ENCODE peak calls at places on chromosomes 11 and 22, in seven cellular contexts. E is lung; N is H1; W is neural progenitor cell; Y is testis; Z is CD8-positive, alpha-beta memory T cell; D is esophagus squamous epithelium. X is an unnamed sample.

GRCh38 chr11:106956887-106957505 is 61.3 kb downstream of the GUCY1A2 start:
- DNase-seq in Y (peak), W (peak), N (peak), E (no peak), D (no peak), Z (no peak), X (no peak)

GRCh38 chr22:19631899-19632670 is 82.2 kb upstream of the SEPTIN5 start:
- DNase-seq in D (no peak), N (no peak), Y (peak), W (peak), E (no peak), Z (no peak), X (no peak)

GRCh38 chr11:83282084-83282716 is 4.0 kb downstream of the CCDC90B start:
- DNase-seq in Y (no peak), D (no peak), W (no peak), Z (no peak), E (no peak), N (no peak), X (no peak)

GRCh38 chr11:66974724-66975402 is at the start of gene C11orf86:
- DNase-seq in Z (no peak), E (no peak), Y (no peak), W (no peak), N (no peak), D (no peak), X (no peak)

GRCh38 chr11:32043737-32044515 is 46.9 kb upstream of the RCN1 start:
- DNase-seq in Z (no peak), Y (no peak), E (no peak), N (no peak), W (no peak), D (no peak), X (no peak)

GRCh38 chr11:13963949-13964770 is 1.6 kb downstream of the SPON1 start:
- DNase-seq in D (no peak), Z (no peak), N (no peak), W (peak), E (peak), Y (no peak), X (no peak)

GRCh38 chr11:33734441-33735165 is 1.6 kb downstream of the CD59 start:
- DNase-seq in Z (no peak), W (no peak), N (no peak), Y (peak), D (no peak), E (peak), X (no peak)

GRCh38 chr11:66150140-66150539 is 80.1 kb downstream of the PACS1 start:
- DNase-seq in D (no peak), Y (no peak), W (no peak), Z (no peak), N (no peak), E (no peak), X (no peak)

GRCh38 chr22:19270873-19271272 is 20.6 kb downstream of the CLTCL1 start:
- DNase-seq in N (no peak), E (no peak), Y (no peak), D (no peak), W (no peak), Z (no peak), X (no peak)

GRCh38 chr22:26897384-26897783 is 240.0 kb downstream of the MIAT start:
- DNase-seq in W (no peak), E (no peak), N (no peak), Z (no peak), D (no peak), Y (no peak), X (no peak)

GRCh38 chr11:1086171-1087102 is 11.8 kb downstream of the MUC2 start:
- DNase-seq in D (no peak), W (no peak), Y (no peak), N (no peak), E (no peak), Z (no peak), X (no peak)

GRCh38 chr22:40491990-40492631 is 121.7 kb downstream of the SGSM3 start:
- DNase-seq in D (no peak), Y (no peak), E (no peak), N (no peak), Z (no peak), W (no peak), X (peak)

GRCh38 chr11:8911040-8911823 is at the start of gene AKIP1:
- DNase-seq in W (peak), D (peak), E (peak), N (peak), Z (peak), Y (peak), X (peak)

GRCh38 chr11:9716275-9717039 is 52.6 kb downstream of the SWAP70 start:
- DNase-seq in Y (peak), W (no peak), E (no peak), Z (no peak), N (no peak), D (no peak), X (no peak)

GRCh38 chr11:72122607-72123006 is 10.1 kb upstream of the ANAPC15 start:
- DNase-seq in Z (no peak), N (no peak), Y (no peak), E (no peak), W (no peak), D (no peak), X (no peak)

GRCh38 chr11:64759722-64760719 is at the start of gene PYGM:
- DNase-seq in E (no peak), Z (no peak), N (peak), Y (peak), D (no peak), W (peak), X (peak)

GRCh38 chr11:71129624-71130023 is 122.8 kb downstream of the SHANK2 start:
- DNase-seq in Y (no peak), N (no peak), E (no peak), W (no peak), Z (no peak), D (no peak), X (no peak)

GRCh38 chr11:7977251-7977917 is 9.8 kb upstream of the EIF3F start:
- DNase-seq in N (no peak), Y (no peak), W (no peak), Z (no peak), D (no peak), E (no peak), X (no peak)

GRCh38 chr11:65854161-65854592 is 3.8 kb downstream of the CFL1 start:
- DNase-seq in N (no peak), D (no peak), Y (no peak), E (no peak), Z (no peak), W (peak), X (no peak)

GRCh38 chr11:97269527-97269926 is 879.7 kb downstream of the JRKL start:
- DNase-seq in Z (no peak), E (no peak), Y (no peak), D (no peak), N (peak), W (peak), X (no peak)

GRCh38 chr22:46263208-46263575 is at the start of gene PKDREJ:
- DNase-seq in Y (no peak), W (no peak), N (no peak), Z (no peak), E (no peak), D (no peak), X (no peak)

GRCh38 chr22:46269564-46269963 is 1.8 kb downstream of the TTC38 start:
- DNase-seq in Z (no peak), N (no peak), W (no peak), E (no peak), D (no peak), Y (no peak), X (peak)

GRCh38 chr22:46262449-46263207 is 515 bp downstream of the PKDREJ start:
- DNase-seq in E (peak), Z (peak), D (no peak), Y (peak), W (peak), N (peak), X (peak)

GRCh38 chr22:46272196-46272595 is 4.4 kb downstream of the TTC38 start:
- DNase-seq in E (no peak), D (no peak), N (no peak), W (no peak), Y (no peak), Z (no peak), X (no peak)

GRCh38 chr22:46267431-46268279 is at the start of gene TTC38:
- DNase-seq in W (peak), E (peak), Z (peak), N (peak), D (no peak), Y (peak), X (peak)
- H3K27ac ChIP-seq in W (no peak), E (peak), Z (no peak), N (no peak), D (peak), Y (peak), X (peak)

DNA sequence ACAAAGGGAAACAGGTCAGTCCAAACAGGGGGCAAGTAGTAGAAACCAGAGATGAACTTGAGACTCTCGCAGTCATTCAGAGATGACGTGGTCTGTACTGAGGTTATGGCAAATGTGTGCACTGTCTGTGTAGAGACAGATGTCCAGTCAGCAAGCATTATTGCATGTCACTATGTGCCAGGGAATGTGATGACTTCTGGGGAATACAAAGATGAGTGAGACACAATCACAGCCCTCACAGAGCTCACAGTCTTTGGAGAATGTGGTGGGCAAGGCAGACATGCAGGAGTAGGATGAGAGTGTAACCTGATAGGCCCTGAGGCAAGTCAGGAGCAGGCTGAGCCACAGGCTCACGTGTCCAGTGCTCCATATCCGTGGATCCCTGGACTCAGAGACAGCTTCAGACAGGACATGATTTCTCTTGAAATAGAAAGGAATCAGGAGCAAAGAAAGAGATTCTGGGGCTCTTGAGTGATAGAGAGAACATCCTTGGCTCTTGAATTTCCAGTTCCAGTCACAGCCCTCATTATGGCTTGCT is 550.7 kb downstream of the ETS1 start:
- DNase-seq in E (no peak), Y (no peak), N (no peak), D (no peak), Z (no peak), W (no peak), X (no peak)
- H3K4me3 ChIP-seq in E (no peak), Y (no peak), N (no peak), D (no peak), Z (peak), W (no peak), X (no peak)

DNA sequence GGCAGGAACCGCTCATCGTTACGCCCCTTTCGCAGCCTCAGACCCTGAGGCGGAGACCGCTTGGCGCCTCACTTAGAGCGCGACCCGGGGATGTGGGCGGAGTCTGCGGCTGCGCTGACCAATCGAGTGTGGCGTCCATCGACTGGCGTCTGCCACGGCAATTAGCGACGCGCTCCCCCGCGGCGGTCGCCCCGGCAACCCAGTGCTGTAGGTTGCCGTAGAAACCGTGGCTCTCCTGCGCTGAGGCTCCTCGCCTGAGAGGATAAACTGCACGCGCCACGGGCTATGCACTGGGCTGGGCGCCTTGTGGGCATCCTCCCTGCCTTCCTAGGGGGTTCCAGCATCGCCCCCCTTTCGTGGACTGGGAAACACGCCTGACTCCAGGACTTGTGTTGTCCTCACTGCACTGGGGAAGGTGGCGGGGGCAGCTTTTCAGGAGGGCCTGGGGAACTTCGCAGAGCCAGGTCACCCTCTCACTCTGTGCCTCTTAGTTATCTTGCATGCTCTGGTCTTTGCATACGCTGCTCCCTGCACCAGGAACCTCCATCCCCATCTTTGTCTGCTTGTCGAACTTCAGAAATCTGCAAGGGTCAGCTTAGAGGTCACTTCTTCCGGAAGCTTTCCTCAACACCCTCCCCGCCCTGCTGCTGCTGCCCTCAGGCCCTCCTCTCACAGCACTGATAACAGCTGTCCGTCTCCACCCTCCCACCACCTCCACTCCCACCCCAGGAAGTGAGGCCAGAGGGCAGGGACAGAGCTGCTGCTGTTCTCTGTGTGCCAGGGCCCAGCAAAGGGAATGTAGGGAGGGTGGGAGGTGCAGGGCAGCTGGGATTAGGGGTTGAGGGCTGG is 539 bp upstream of the P2RX6 start:
- DNase-seq in E (peak), Z (peak), W (peak), Y (peak), N (peak), D (peak), X (peak)
- H3K27ac ChIP-seq in E (no peak), Z (peak), W (no peak), Y (peak), N (no peak), D (peak), X (peak)

GRCh38 chr11:74970852-74971395 is 17.8 kb upstream of the NEU3 start:
- DNase-seq in Z (no peak), Y (no peak), D (no peak), N (no peak), W (no peak), E (no peak), X (no peak)

GRCh38 chr11:74966651-74967050 is 17.6 kb downstream of the SPCS2 start:
- DNase-seq in N (no peak), D (no peak), E (no peak), W (no peak), Z (no peak), Y (no peak), X (no peak)

GRCh38 chr11:74971424-74971823 is 17.3 kb upstream of the NEU3 start:
- DNase-seq in W (no peak), D (no peak), E (no peak), Y (no peak), Z (no peak), N (no peak), X (no peak)
- H3K4me3 ChIP-seq in W (no peak), D (no peak), E (no peak), Y (no peak), Z (no peak), N (no peak), X (no peak)

DNA sequence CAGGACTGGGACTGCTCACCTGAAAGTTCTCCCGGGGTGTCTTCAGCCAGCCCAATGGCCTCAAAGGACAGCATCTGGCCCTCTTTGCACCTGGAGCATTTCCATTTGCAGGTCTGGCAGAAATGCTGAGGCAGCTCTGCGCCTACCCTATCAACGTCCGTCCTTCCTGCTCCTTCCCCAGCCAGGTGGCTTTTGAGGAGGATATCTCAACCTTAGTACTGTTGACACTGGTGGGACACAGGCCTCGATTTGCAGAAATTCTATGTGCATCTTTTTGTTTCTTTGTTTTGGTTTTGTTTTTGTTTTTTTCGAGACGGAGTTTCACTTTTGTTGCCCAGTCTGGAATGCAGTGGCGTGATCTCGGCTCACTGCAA is 5.0 kb downstream of the MOGAT2 start:
- DNase-seq in N (no peak), D (no peak), Y (no peak), W (no peak), Z (no peak), E (no peak), X (no peak)
- H3K27ac ChIP-seq in N (no peak), D (no peak), Y (no peak), W (no peak), Z (no peak), E (no peak), X (no peak)

GRCh38 chr11:68038718-68039525 is at the start of gene TCIRG1:
- DNase-seq in W (peak), Y (peak), D (no peak), E (peak), Z (peak), N (peak), X (peak)
- H3K4me3 ChIP-seq in W (peak), Y (peak), D (peak), E (peak), Z (peak), N (peak), X (peak)

DNA sequence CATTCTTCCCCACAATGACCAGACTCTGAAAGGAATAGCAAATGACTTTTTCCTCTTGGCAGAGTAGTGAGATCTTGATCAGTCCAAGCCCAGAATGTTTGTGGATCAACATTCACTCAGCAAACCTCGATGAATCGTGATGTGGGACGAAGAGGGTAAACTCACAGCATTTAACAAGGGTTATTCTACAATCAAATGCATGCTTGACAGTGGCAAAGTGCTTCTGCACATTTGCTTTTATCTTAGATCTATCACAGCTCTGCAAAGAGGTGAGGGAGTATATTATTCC is 31.8 kb downstream of the TMPRSS5 start:
- DNase-seq in D (no peak), Z (no peak), N (no peak), E (no peak), Y (no peak), W (no peak), X (no peak)
- H3K27ac ChIP-seq in D (no peak), Z (no peak), N (no peak), E (no peak), Y (no peak), W (no peak), X (no peak)

DNA sequence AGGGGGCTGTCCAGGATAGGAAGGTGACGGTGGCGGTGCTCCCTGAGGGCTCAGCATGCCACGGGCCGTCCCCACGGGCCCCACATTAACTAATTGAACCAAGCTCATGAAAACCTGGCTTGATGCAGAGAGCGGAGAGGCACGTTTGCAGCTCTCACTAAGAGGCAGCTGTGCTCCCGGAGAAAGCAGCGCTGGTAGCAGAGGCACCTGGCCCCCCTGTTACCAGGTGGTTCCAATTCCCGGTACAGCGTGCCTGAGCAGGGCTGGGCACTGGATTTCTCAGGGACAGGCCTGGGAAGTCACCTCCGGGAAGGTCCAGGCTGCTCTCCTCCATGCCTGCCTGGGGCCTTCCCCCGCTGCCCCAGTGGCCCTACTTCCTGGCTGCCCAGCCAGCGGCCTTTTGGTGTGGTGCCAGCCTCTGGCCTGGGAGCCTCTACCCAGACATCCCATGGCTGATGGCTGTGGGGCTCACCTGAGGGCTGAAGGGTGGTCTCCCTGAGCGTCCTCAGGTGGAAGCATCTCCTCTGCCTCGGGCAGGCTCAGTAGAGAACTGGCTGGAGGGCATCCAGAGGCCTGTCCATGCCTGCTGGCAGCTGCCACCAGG is 1.2 kb downstream of the KCNQ1 start:
- DNase-seq in Y (no peak), W (no peak), Z (no peak), N (no peak), E (no peak), D (no peak), X (no peak)
- H3K4me3 ChIP-seq in Y (no peak), W (no peak), Z (peak), N (peak), E (peak), D (peak), X (no peak)

GRCh38 chr11:44707094-44707493 is 19.7 kb upstream of the TSPAN18 start:
- DNase-seq in Z (no peak), W (no peak), D (no peak), Y (no peak), N (no peak), E (no peak), X (no peak)
- H3K27ac ChIP-seq in Z (no peak), W (no peak), D (no peak), Y (no peak), N (no peak), E (no peak), X (no peak)

GRCh38 chr11:81359476-81359875 is 1374.2 kb downstream of the FAM181B start:
- DNase-seq in E (no peak), Y (no peak), N (no peak), Z (no peak), D (no peak), W (no peak), X (no peak)
- H3K4me3 ChIP-seq in E (no peak), Y (no peak), N (no peak), Z (no peak), D (no peak), W (no peak), X (no peak)